ENCODE peak calls at places on chromosome 6, in five cellular contexts. T is K562, F is HCT116, W is endothelial cell of umbilical vein, G is HepG2. L is an unnamed sample.

GRCh38 chr6:94511502-94512088 is 1065.7 kb upstream of the MANEA start:
- DNase-seq in T (no peak), F (no peak), W (no peak), G (no peak), L (no peak)

GRCh38 chr6:166862287-166862977 is 93.9 kb downstream of the RNASET2 start:
- DNase-seq in T (no peak), F (no peak), W (no peak), G (no peak), L (no peak)

GRCh38 chr6:98747960-98748359 is 86.4 kb upstream of the POU3F2 start:
- DNase-seq in T (no peak), F (no peak), W (no peak), G (no peak), L (peak)

GRCh38 chr6:170212956-170213636 is 77.8 kb downstream of the DLL1 start:
- DNase-seq in T (no peak), F (no peak), W (no peak), G (no peak), L (no peak)

GRCh38 chr6:108453601-108454157 is 107.0 kb upstream of the FOXO3 start:
- DNase-seq in T (no peak), F (no peak), W (peak), G (no peak), L (no peak)

GRCh38 chr6:110529355-110529754 is 52.9 kb upstream of the SLC22A16 start:
- DNase-seq in T (no peak), F (no peak), W (peak), G (no peak), L (no peak)

GRCh38 chr6:98039443-98039842 is 756.4 kb upstream of the MMS22L start:
- DNase-seq in T (no peak), F (no peak), W (no peak), G (no peak), L (no peak)

GRCh38 chr6:157761331-157761921 is 61.6 kb upstream of the SNX9 start:
- DNase-seq in T (no peak), F (no peak), W (no peak), G (no peak), L (no peak)

GRCh38 chr6:165967768-165968408 is 199.8 kb downstream of the TBXT start:
- DNase-seq in T (no peak), F (no peak), W (no peak), G (no peak), L (no peak)

GRCh38 chr6:149855040-149855654 is 9.0 kb downstream of the LRP11 start:
- DNase-seq in T (no peak), F (peak), W (peak), G (peak), L (no peak)

GRCh38 chr6:138287144-138287955 is 69.1 kb upstream of the PBOV1 start:
- DNase-seq in T (peak), F (peak), W (peak), G (peak), L (no peak)

GRCh38 chr6:12058164-12058926 is 46.2 kb downstream of the HIVEP1 start:
- DNase-seq in T (no peak), F (no peak), W (no peak), G (no peak), L (no peak)

GRCh38 chr6:36386495-36387439 is 702 bp downstream of the ETV7 start:
- DNase-seq in T (no peak), F (no peak), W (peak), G (no peak), L (no peak)

GRCh38 chr6:139711714-139712585 is 337.5 kb upstream of the CITED2 start:
- DNase-seq in T (no peak), F (no peak), W (no peak), G (no peak), L (no peak)

GRCh38 chr6:41723936-41724637 is 11.3 kb downstream of the TFEB start:
- DNase-seq in T (no peak), F (no peak), W (no peak), G (no peak), L (no peak)

GRCh38 chr6:5851261-5851757 is 155.4 kb downstream of the NRN1 start:
- DNase-seq in T (peak), F (no peak), W (peak), G (no peak), L (no peak)

GRCh38 chr6:111477481-111477938 is 5.5 kb downstream of the REV3L start:
- DNase-seq in T (no peak), F (no peak), W (no peak), G (no peak), L (no peak)

GRCh38 chr6:37222992-37223391 is 34.6 kb upstream of the TBC1D22B start:
- DNase-seq in T (no peak), F (no peak), W (no peak), G (no peak), L (no peak)

GRCh38 chr6:21201673-21202430 is 391.7 kb upstream of the SOX4 start:
- DNase-seq in T (no peak), F (no peak), W (no peak), G (no peak), L (no peak)

GRCh38 chr6:112014483-112014882 is 39.4 kb upstream of the CCN6 start:
- DNase-seq in T (no peak), F (no peak), W (peak), G (no peak), L (no peak)

GRCh38 chr6:149044394-149044965 is 273.0 kb upstream of the TAB2 start:
- DNase-seq in T (no peak), F (no peak), W (no peak), G (no peak), L (no peak)

GRCh38 chr6:146149770-146150169 is 120.9 kb downstream of the GRM1 start:
- DNase-seq in T (no peak), F (no peak), W (no peak), G (no peak), L (no peak)

GRCh38 chr6:166572370-166573261 is 13.9 kb downstream of the RAMACL start:
- DNase-seq in T (no peak), F (no peak), W (no peak), G (no peak), L (no peak)

GRCh38 chr6:55052846-55053245 is 121.5 kb upstream of the HCRTR2 start:
- DNase-seq in T (no peak), F (no peak), W (no peak), G (no peak), L (no peak)

GRCh38 chr6:98832282-98833100 is 1.9 kb upstream of the POU3F2 start:
- DNase-seq in T (no peak), F (no peak), W (no peak), G (no peak), L (no peak)

GRCh38 chr6:44575644-44576043 is 188.1 kb downstream of the CDC5L start:
- DNase-seq in T (no peak), F (no peak), W (no peak), G (no peak), L (no peak)

GRCh38 chr6:93219447-93219846 is 199.9 kb downstream of the EPHA7 start:
- DNase-seq in T (no peak), F (no peak), W (no peak), G (no peak), L (no peak)

DNA sequence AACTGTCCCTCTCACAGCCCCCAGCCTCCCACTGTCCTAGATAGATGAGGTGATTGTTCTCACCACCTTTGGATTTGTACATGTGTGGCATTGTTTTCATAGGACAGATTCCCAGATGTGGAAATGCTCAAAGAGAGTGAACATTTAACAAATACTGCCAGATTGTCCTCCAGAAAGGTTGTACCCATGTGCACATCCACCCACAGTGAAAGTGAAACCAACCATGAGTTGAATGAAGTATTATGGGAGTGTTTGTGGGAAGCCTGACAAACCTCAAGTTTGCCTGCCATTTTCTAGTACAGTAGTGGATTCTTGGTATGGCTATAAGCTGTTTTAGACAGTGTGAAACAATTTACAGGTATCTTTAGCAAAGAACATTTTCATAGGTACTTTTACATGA is 42.7 kb downstream of the ANKRD6 start:
- DNase-seq in T (no peak), F (no peak), W (peak), G (peak), L (no peak)
- H3K9ac ChIP-seq in T (no peak), F (no peak), W (no peak), G (no peak), L (no peak)

GRCh38 chr6:30790734-30791383 is 46.5 kb upstream of the IER3 start:
- DNase-seq in T (no peak), F (no peak), W (no peak), G (no peak), L (no peak)
- TF ChIP-seq POLR2AphosphoS5 in T (no peak), F (no peak), W (no peak), G (no peak), L (no peak)

DNA sequence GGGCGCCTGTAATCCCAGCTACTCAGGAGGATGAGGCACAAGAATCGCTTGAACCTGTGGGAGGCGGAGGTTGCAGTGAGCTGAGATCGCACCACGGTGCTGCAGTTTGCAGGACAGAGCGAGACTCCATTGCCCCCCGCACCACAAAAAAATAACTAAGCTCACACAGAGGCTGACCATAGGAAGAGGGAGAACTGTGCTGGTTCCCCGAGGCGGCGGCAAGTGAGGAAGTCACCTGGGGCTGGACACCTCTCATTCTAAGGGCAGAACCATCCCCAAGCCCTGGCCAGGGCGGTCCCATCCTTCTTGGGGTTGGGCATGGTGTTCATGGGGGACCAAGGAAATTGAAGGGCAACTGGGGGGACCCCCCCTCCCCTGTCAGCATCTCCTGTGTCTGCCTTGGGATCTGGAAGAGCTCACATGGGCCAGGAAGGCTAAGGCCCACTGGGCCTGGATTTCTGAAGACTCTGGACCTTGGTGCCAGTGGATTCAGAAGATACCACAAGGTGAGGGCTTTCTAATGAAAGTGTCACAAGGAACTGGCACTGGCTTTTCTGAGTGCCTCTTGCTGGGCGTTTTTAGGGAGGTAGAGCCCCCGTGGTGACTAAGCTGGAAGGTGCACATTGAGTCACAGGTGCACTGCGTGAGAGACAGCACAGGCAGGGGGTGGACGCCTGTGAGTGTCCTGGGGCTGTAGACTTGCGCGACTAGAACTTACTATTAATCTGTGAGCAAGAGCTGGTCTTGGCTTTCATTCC is 11.5 kb downstream of the IRF4 start:
- DNase-seq in T (no peak), F (no peak), W (no peak), G (no peak), L (no peak)
- H3K4me3 ChIP-seq in T (no peak), F (no peak), W (no peak), G (no peak), L (no peak)

DNA sequence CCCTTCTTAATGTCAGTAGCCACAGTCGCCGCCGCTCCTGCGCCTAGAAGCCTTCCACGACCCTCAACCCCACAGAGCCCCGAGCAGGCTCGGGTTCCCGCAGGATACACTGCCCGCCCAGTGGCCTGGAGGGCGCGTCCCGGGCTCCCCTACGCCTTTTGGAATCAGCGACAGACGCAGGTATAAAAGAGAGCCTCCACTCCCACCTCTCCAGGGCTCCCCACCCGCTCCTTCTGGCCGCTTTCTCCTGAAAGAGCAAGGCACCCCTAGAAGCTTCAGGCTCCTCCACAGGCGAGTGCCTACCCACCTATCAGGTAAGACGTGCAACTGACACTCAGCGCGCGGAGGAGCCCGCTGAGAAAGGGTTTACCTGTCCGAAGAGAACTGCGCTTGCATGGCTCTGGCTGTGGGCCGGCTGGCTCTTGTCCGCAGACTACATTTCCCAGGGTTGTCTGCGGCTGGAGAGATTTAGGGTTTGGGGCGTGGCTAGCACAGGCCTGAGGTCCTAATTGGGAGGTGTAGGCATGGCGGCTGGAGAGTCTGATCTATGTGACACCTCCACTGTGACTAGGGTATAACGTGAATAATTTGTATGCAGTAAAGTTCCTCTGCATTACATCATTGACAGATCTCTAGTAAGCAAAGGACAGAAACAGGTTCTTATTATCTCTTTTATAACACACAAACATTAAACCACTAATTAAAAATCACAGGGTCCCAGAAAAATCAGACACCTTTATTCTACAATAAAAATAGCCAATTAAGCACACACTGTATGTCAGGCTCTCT is 13.5 kb upstream of the ZNF391 start:
- DNase-seq in T (peak), F (peak), W (peak), G (peak), L (peak)
- H3K9ac ChIP-seq in T (peak), F (peak), W (no peak), G (peak), L (no peak)